ENCODE peak calls at places on chromosome 11, in eight cellular contexts. U, T, M, V, Z, O, S and L are unnamed samples.

GRCh38 chr11:66970808-66971442 is 4.2 kb upstream of the C11orf86 start:
- DNase-seq in S (no peak), M (no peak), Z (no peak), T (peak; percentile 100), V (no peak), O (no peak), U (no peak), L (peak; percentile 99)

GRCh38 chr11:67197606-67198005 is 68.7 kb upstream of the GRK2 start:
- DNase-seq in Z (no peak), O (no peak), V (no peak), U (no peak), T (no peak), S (no peak), M (no peak), L (no peak)

GRCh38 chr11:68838572-68838964 is 3.1 kb downstream of the CPT1A start:
- DNase-seq in S (no peak), Z (no peak), U (no peak), O (no peak), V (no peak), M (no peak), T (no peak), L (no peak)

GRCh38 chr11:69637601-69637955 is 3.4 kb upstream of the CCND1 start:
- DNase-seq in M (no peak), Z (no peak), U (no peak), V (no peak), S (no peak), O (no peak), T (no peak), L (no peak)

GRCh38 chr11:113273720-113274119 is 40.7 kb upstream of the TTC12 start:
- DNase-seq in U (no peak), O (no peak), Z (no peak), T (no peak), V (no peak), S (no peak), M (no peak), L (no peak)

GRCh38 chr11:123560001-123560400 is 94.4 kb downstream of the SCN3B start:
- DNase-seq in S (peak; percentile 80), V (no peak), M (peak; percentile 90), T (peak; percentile 46), U (peak; percentile 30), O (no peak), Z (peak; percentile 77), L (no peak)

GRCh38 chr11:133835258-133836075 is 9.8 kb downstream of the SPATA19 start:
- DNase-seq in U (no peak), Z (no peak), V (peak; percentile 35), T (peak; percentile 16), S (peak; percentile 50), M (peak; percentile 84), O (no peak), L (peak; percentile 58)

GRCh38 chr11:2747236-2748015 is 47.6 kb upstream of the KCNQ1OT1 start:
- DNase-seq in T (no peak), M (no peak), O (no peak), V (no peak), Z (no peak), S (no peak), U (no peak), L (no peak)

GRCh38 chr11:96317576-96317975 is 25.4 kb downstream of the MAML2 start:
- DNase-seq in M (no peak), O (no peak), U (no peak), V (peak; percentile 83), Z (no peak), S (no peak), T (no peak), L (no peak)

GRCh38 chr11:47467372-47467771 is 18.4 kb upstream of the RAPSN start:
- DNase-seq in M (peak; percentile 94), T (no peak), V (peak; percentile 20), O (no peak), S (peak; percentile 99), U (no peak), Z (peak; percentile 78), L (no peak)

GRCh38 chr11:76237041-76237649 is 30.8 kb upstream of the WNT11 start:
- DNase-seq in M (no peak), Z (no peak), U (no peak), O (no peak), S (no peak), V (no peak), T (no peak), L (no peak)

GRCh38 chr11:1589996-1590395 is 4.9 kb upstream of the KRTAP5-1 start:
- DNase-seq in O (no peak), V (no peak), M (no peak), U (no peak), Z (no peak), T (no peak), S (no peak), L (no peak)

GRCh38 chr11:102139081-102139498 is 28.8 kb downstream of the YAP1 start:
- DNase-seq in U (no peak), T (peak; percentile 68), V (no peak), S (no peak), M (peak; percentile 36), O (no peak), Z (no peak), L (no peak)

GRCh38 chr11:34165786-34166557 is 60.5 kb downstream of the NAT10 start:
- DNase-seq in O (no peak), Z (no peak), U (no peak), V (peak; percentile 31), S (no peak), T (no peak), M (no peak), L (no peak)

GRCh38 chr11:70608568-70609314 is 210.4 kb downstream of the CTTN start:
- DNase-seq in T (no peak), S (peak; percentile 44), O (no peak), M (peak; percentile 16), Z (no peak), U (no peak), V (no peak), L (no peak)

GRCh38 chr11:85826096-85826855 is 15.3 kb upstream of the SYTL2 start:
- DNase-seq in Z (no peak), O (no peak), M (peak; percentile 15), S (peak; percentile 42), U (no peak), T (no peak), V (no peak), L (no peak)

GRCh38 chr11:110297726-110298297 is 1.4 kb upstream of the RDX start:
- DNase-seq in Z (no peak), U (no peak), O (no peak), V (no peak), M (no peak), T (no peak), S (no peak), L (no peak)

GRCh38 chr11:68038718-68039525 is at the start of gene TCIRG1:
- DNase-seq in U (no peak), O (peak; percentile 55), T (peak; percentile 43), M (no peak), Z (peak; percentile 78), S (no peak), V (peak; percentile 88), L (peak; percentile 54)

GRCh38 chr11:70739811-70740474 is 341.6 kb downstream of the CTTN start:
- DNase-seq in O (no peak), V (no peak), T (no peak), S (no peak), U (no peak), M (peak; percentile 63), Z (no peak), L (no peak)

GRCh38 chr11:30059172-30059815 is 42.5 kb upstream of the KCNA4 start:
- DNase-seq in U (no peak), M (no peak), S (no peak), V (no peak), Z (no peak), O (no peak), T (no peak), L (no peak)

GRCh38 chr11:107856180-107856980 is 2.2 kb downstream of the SLC35F2 start:
- DNase-seq in O (no peak), V (no peak), M (no peak), U (no peak), S (no peak), Z (no peak), T (no peak), L (no peak)

GRCh38 chr11:133227674-133228111 is 304.6 kb downstream of the OPCML start:
- DNase-seq in M (peak; percentile 69), T (no peak), V (no peak), U (no peak), O (no peak), Z (no peak), S (no peak), L (no peak)

GRCh38 chr11:77147036-77147315 is 18.9 kb downstream of the MYO7A start:
- DNase-seq in O (no peak), T (no peak), S (no peak), U (no peak), M (no peak), Z (no peak), V (no peak), L (no peak)

GRCh38 chr11:2708151-2708581 is 8.4 kb upstream of the KCNQ1OT1 start:
- DNase-seq in T (no peak), O (no peak), U (no peak), V (peak; percentile 35), Z (no peak), M (no peak), S (no peak), L (no peak)